ENCODE peak calls at places on chromosome 6, in eight cellular contexts. J is A549, W is H1, G is SK-N-SH, U is HepG2, E is endothelial cell of umbilical vein, O is GM12878, L is K562. Z is an unnamed sample. For H3K4me1, the result is how much of the 10 kb centered on the place peaks cover.

GRCh38 chr6:139392834-139393233 is 18.4 kb upstream of the CITED2 start:
- DNase-seq in L (no peak), J (no peak), E (no peak), U (no peak), G (no peak), W (no peak), O (peak), Z (no peak)

GRCh38 chr6:122014961-122015360 is 384.5 kb upstream of the HSF2 start:
- DNase-seq in E (no peak), O (no peak), W (no peak), U (no peak), J (no peak), G (no peak), L (no peak), Z (no peak)

GRCh38 chr6:157615411-157615763 is 207.7 kb upstream of the SNX9 start:
- DNase-seq in U (no peak), L (no peak), G (no peak), W (no peak), E (peak), J (peak), O (no peak), Z (no peak)

GRCh38 chr6:168545428-168545827 is 104.4 kb downstream of the SMOC2 start:
- DNase-seq in J (no peak), U (no peak), W (no peak), G (no peak), E (no peak), O (no peak), L (no peak), Z (no peak)

GRCh38 chr6:74579794-74580193 is 626.1 kb downstream of the COL12A1 start:
- DNase-seq in O (no peak), E (no peak), U (no peak), G (no peak), J (no peak), L (no peak), W (no peak), Z (no peak)

GRCh38 chr6:37783025-37783825 is 36.3 kb upstream of the ZFAND3 start:
- DNase-seq in L (no peak), W (peak), O (no peak), G (peak), E (no peak), J (no peak), U (no peak), Z (no peak)

GRCh38 chr6:21022343-21023107 is 488.3 kb downstream of the CDKAL1 start:
- DNase-seq in J (no peak), U (peak), L (peak), E (peak), W (no peak), G (no peak), O (peak), Z (peak)

GRCh38 chr6:161908872-161909271 is 635.0 kb upstream of the AGPAT4 start:
- DNase-seq in E (no peak), U (no peak), W (no peak), L (no peak), O (no peak), G (no peak), J (no peak), Z (no peak)

GRCh38 chr6:53119772-53120409 is 28.8 kb downstream of the GCM1 start:
- DNase-seq in W (peak), J (peak), E (no peak), G (no peak), O (no peak), L (no peak), U (peak), Z (peak)

GRCh38 chr6:84282566-84282965 is 55.1 kb upstream of the CEP162 start:
- DNase-seq in J (no peak), G (no peak), L (no peak), U (no peak), O (no peak), E (peak), W (no peak), Z (no peak)

GRCh38 chr6:1686117-1687098 is 76.7 kb downstream of the FOXC1 start:
- DNase-seq in E (peak), W (no peak), G (peak), U (no peak), O (no peak), J (no peak), L (no peak), Z (no peak)

GRCh38 chr6:19337103-19337502 is 500.1 kb upstream of the ID4 start:
- DNase-seq in J (no peak), O (no peak), W (no peak), E (no peak), G (no peak), L (no peak), U (no peak), Z (no peak)

GRCh38 chr6:65259080-65259479 is 447.9 kb downstream of the EYS start:
- DNase-seq in W (no peak), J (peak), E (peak), U (peak), L (no peak), G (no peak), O (no peak), Z (no peak)

GRCh38 chr6:4401408-4402367 is 266.3 kb upstream of the ECI2 start:
- DNase-seq in G (no peak), U (no peak), L (no peak), E (peak), J (peak), O (no peak), W (no peak), Z (no peak)

GRCh38 chr6:143449731-143450452 is 603 bp downstream of the ADAT2 start:
- DNase-seq in L (peak), G (peak), U (peak), E (peak), J (peak), W (peak), O (peak), Z (no peak)

GRCh38 chr6:36368921-36369880 is 18.3 kb downstream of the ETV7 start:
- DNase-seq in L (no peak), W (no peak), O (no peak), U (no peak), J (no peak), E (no peak), G (no peak), Z (no peak)

GRCh38 chr6:39924283-39924682 is 10.0 kb downstream of the MOCS1 start:
- DNase-seq in G (no peak), U (no peak), J (no peak), W (no peak), E (no peak), O (no peak), L (no peak), Z (no peak)

GRCh38 chr6:10429638-10430427 is 15.0 kb upstream of the TFAP2A start:
- DNase-seq in U (peak), W (peak), J (peak), L (peak), G (peak), O (peak), E (peak), Z (no peak)

GRCh38 chr6:25369450-25370086 is 90.4 kb downstream of the CARMIL1 start:
- DNase-seq in O (no peak), W (no peak), E (no peak), L (no peak), U (peak), J (no peak), G (no peak), Z (no peak)

GRCh38 chr6:154508573-154509375 is 1.7 kb downstream of the CNKSR3 start:
- DNase-seq in E (peak), W (no peak), U (peak), L (peak), J (no peak), O (no peak), G (peak), Z (no peak)

GRCh38 chr6:18693923-18694322 is 306.8 kb downstream of the RNF144B start:
- DNase-seq in E (no peak), G (no peak), W (no peak), J (no peak), O (no peak), L (no peak), U (no peak), Z (no peak)

GRCh38 chr6:3913077-3913957 is 64.1 kb downstream of the FAM50B start:
- DNase-seq in U (peak), G (no peak), L (peak), J (peak), W (peak), E (peak), O (no peak), Z (peak)

DNA sequence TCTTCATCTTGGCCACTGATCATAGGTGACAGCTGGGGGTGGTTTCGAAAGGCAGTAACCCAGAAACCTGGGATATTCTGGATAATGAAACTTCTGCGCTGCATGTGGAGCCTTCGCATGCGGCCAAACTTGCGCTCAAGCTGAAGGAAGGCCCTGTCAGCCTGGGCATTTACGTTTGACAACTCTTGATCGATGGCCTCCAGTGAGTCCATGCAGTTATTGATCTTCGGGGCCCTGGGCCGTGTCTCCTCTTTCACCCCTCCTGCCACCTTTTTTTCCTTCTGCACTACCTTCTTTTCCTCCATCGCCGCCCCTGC is 729 bp downstream of the TSPYL4 start:
- DNase-seq in E (no peak), J (no peak), W (no peak), G (no peak), O (no peak), L (no peak), U (no peak), Z (no peak)
- H3K4me1 ChIP-seq in E (half or more), J (under half), W (under half), G (under half), O (under half), L (under half), U (half or more), Z (under half)

DNA sequence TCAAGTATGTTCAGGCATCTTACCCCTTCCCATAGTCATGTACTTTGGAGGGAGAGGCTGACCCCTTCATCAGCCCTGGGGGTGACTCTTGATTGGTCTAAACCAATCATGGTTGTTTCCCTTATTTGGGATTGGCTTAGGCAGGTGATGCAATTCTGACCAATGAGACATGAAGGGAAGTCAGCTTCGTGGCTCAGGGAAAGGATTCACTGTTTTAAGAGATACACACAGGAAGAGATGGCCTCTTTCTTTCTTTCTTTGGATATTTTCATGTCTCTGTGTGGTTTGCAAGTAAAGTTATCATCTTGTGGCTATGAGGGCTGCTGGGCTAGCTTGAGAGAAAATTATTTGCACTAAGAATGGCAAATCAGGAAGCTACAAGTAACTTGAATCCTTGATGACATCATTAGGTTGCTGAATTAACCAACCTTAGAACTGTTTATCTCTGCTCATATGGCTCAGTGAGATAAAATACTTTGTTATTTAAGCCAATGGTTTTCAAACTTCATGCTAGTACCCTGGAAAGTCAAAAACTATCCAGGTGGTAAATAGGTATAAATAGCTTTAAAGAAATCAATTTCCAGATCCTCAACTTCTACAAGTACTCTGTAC is 144.2 kb upstream of the CENPW start:
- DNase-seq in O (no peak), E (no peak), L (peak), W (no peak), U (no peak), J (no peak), G (no peak), Z (no peak)
- TF ChIP-seq MAX in O (no peak), E (no peak), L (no peak), W (no peak), U (no peak), J (no peak), G (no peak), Z (no peak)

GRCh38 chr6:116399287-116399686 is 28.5 kb downstream of the DSE start:
- DNase-seq in O (no peak), U (no peak), E (no peak), W (no peak), J (no peak), G (no peak), L (no peak), Z (no peak)
- H3K4me1 ChIP-seq in O (under half), U (under half), E (under half), W (under half), J (under half), G (under half), L (under half), Z (under half)

GRCh38 chr6:33778475-33779121 is 10.3 kb downstream of the LEMD2 start:
- DNase-seq in E (no peak), U (no peak), W (no peak), O (no peak), J (no peak), L (no peak), G (no peak), Z (no peak)
- TF ChIP-seq MAX in E (no peak), U (no peak), W (no peak), O (no peak), J (no peak), L (no peak), G (no peak), Z (no peak)

DNA sequence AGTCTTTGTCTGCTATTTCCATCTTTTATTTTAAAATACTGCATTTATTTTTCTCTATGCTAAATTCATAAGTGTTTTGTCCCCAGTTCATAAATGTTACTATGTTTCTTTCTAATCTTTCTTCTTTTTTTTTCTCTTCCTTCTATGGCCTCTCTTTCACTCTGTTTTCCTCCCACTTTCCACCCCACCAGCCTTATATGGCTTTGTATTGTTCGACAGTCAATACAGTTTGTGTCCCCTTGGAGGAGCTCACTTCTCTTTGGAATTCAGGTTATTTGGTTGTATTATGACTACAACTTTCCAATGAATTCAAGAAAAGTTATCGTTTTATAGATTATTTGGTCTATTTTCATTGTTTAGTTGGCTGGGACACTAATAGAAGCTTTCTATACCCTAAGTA is 393.5 kb downstream of the NKAIN2 start:
- DNase-seq in O (no peak), L (no peak), J (no peak), U (no peak), E (no peak), W (no peak), G (no peak), Z (no peak)
- H3K4me1 ChIP-seq in O (under half), L (under half), J (under half), U (under half), E (under half), W (under half), G (under half), Z (under half)